ENCODE peak calls at places on chromosomes 1 and 21, in nine cellular contexts. M is IMR-90, S is sigmoid colon, O is left ventricle myocardium inferior, U is uterus, Z is A549, R is tibial artery, P is stomach, H is Peyer's patch. E is an unnamed sample.
A peak's percentile ranks its signal among the peaks of the same experiment; 100 is the strongest.

GRCh38 chr1:116569776-116570357 is 959 bp downstream of the CD58 start:
- DNase-seq in M (no peak), S (peak; percentile 72), O (peak; percentile 47), U (peak; percentile 31), Z (no peak), R (peak; percentile 41), P (peak; percentile 58), H (peak; percentile 55), E (no peak)

GRCh38 chr1:182549346-182549745 is 39.7 kb downstream of the RNASEL start:
- DNase-seq in M (no peak), S (no peak), O (no peak), U (no peak), Z (no peak), R (no peak), P (no peak), H (no peak), E (no peak)

GRCh38 chr21:25176637-25177412 is 430.5 kb downstream of the MRPL39 start:
- DNase-seq in M (peak; percentile 5), S (no peak), O (no peak), U (no peak), Z (no peak), R (no peak), P (no peak), H (no peak), E (peak; percentile 25)

GRCh38 chr1:32886828-32887414 is 630 bp downstream of the HPCA start:
- DNase-seq in M (no peak), S (no peak), O (no peak), U (no peak), Z (no peak), R (no peak), P (no peak), H (no peak), E (no peak)

GRCh38 chr1:48200166-48200900 is 22.2 kb upstream of the SLC5A9 start:
- DNase-seq in M (no peak), S (no peak), O (no peak), U (no peak), Z (no peak), R (no peak), P (no peak), H (no peak), E (no peak)

GRCh38 chr1:57229076-57229475 is 194.8 kb downstream of the DAB1 start:
- DNase-seq in M (no peak), S (no peak), O (no peak), U (no peak), Z (no peak), R (no peak), P (no peak), H (no peak), E (no peak)

GRCh38 chr1:46030876-46031660 is 101.4 kb downstream of the PIK3R3 start:
- DNase-seq in M (no peak), S (no peak), O (no peak), U (no peak), Z (no peak), R (no peak), P (no peak), H (no peak), E (peak; percentile 31)

GRCh38 chr1:41518471-41518870 is 34.0 kb upstream of the EDN2 start:
- DNase-seq in M (no peak), S (no peak), O (no peak), U (no peak), Z (no peak), R (no peak), P (no peak), H (no peak), E (no peak)

GRCh38 chr1:225876900-225877510 is 5.2 kb downstream of the TMEM63A start:
- DNase-seq in M (no peak), S (no peak), O (no peak), U (no peak), Z (no peak), R (no peak), P (no peak), H (no peak), E (no peak)

GRCh38 chr1:166379447-166379846 is 212.6 kb upstream of the FAM78B start:
- DNase-seq in M (no peak), S (no peak), O (peak; percentile 34), U (no peak), Z (no peak), R (no peak), P (no peak), H (no peak), E (no peak)

DNA sequence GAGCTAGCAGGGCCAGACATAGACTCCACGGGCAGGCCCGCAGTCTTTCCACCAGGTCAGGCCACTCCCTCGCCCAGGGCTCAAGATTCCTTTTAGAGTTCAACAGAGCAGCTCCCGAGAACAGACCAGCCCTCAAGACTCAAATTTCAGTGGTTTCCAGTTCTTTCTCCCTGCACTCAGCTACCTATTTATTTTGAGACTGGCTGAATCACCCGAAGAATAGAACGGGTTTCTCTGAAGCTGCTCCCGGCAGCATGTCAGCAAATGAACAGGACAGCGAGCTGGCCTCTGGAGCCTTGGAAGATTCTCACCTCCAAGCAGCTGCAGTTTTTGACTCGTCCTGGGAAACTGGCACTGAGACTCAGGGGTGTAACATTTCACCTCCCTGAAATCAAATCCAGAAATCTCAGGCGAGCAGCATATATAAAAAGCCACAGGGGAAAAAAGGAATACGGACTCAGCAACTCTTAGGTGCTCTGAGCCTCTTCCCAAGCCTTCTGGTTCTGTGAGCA is 177.9 kb downstream of the CLIC6 start:
- DNase-seq in M (peak; percentile 89), S (no peak), O (no peak), U (no peak), Z (peak; percentile 18), R (no peak), P (no peak), H (no peak), E (peak; percentile 71)
- H3K27ac ChIP-seq in M (peak overlapping the region; percentile 57), S (no peak overlapping the region), O (no peak overlapping the region), U (peak overlapping the region; percentile 20), Z (peak overlapping the region; percentile 64), R (peak overlapping the region; percentile 49), P (peak overlapping the region; percentile 67), H (no peak overlapping the region), E (peak overlapping the region; percentile 30)

DNA sequence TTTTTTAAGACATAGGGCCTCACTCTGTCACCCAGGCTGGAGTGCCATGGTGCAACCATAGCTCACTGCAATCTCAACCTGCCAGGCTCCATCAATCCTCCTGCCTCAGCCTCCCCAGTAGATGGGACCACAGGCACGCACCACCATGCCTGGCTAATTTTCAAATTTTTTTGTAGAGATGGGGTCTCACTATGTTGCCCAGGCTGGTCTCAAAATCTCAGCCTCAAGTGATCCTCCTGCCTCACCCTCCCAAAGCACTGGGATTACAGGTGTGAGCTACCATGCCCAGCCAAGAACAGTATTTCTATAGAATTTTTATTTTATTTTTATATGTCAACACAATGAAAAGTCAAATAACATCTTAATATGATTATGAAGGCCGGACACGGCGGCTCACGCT is 10.9 kb downstream of the GNB1 start:
- DNase-seq in M (no peak), S (no peak), O (no peak), U (no peak), Z (no peak), R (no peak), P (no peak), H (no peak), E (no peak)
- H3K4me1 ChIP-seq in M (peaks cover 13% of the 10 kb centered on the region), S (no peaks in the 10 kb centered on the region), O (peaks cover 99% of the 10 kb centered on the region), U (peaks cover 10% of the 10 kb centered on the region), Z (peaks cover 23% of the 10 kb centered on the region), R (no peaks in the 10 kb centered on the region), P (peaks cover 47% of the 10 kb centered on the region), H (peaks cover 8% of the 10 kb centered on the region), E (peaks cover 7% of the 10 kb centered on the region)

DNA sequence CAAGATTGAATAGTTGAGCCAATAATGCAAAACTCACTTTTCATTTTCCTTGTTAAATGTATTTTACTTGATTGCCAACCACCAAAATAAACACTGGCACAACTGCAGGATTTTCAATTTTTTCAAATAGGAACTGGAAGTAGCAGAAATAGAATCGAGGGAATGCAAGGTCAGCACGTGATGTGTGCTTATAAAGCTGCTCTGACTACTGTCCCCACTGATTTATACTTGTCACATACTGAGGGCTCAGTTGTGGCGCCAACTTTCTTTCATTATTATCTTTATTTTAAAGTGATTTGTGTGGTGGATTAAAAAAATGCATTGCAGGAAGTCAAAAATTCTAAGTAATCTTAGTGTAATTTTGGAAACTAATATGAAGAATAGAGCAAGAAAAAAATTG is 404.2 kb upstream of the ADAMTS5 start:
- DNase-seq in M (no peak), S (no peak), O (no peak), U (no peak), Z (no peak), R (no peak), P (no peak), H (no peak), E (no peak)
- H3K27ac ChIP-seq in M (no peak overlapping the region), S (no peak overlapping the region), O (peak overlapping the region; percentile 33), U (no peak overlapping the region), Z (no peak overlapping the region), R (no peak overlapping the region), P (no peak overlapping the region), H (no peak overlapping the region), E (no peak overlapping the region)

GRCh38 chr1:229272164-229273158 is 1.6 kb downstream of the RAB4A start:
- DNase-seq in M (no peak), S (no peak), O (no peak), U (no peak), Z (no peak), R (no peak), P (no peak), H (no peak), E (no peak)
- H3K4me1 ChIP-seq in M (peaks cover 12% of the 10 kb centered on the region), S (no peaks in the 10 kb centered on the region), O (peaks cover 67% of the 10 kb centered on the region), U (peaks cover 4% of the 10 kb centered on the region), Z (peaks cover 33% of the 10 kb centered on the region), R (no peaks in the 10 kb centered on the region), P (peaks cover 42% of the 10 kb centered on the region), H (peaks cover 4% of the 10 kb centered on the region), E (peaks cover 30% of the 10 kb centered on the region)

GRCh38 chr1:10456661-10457060 is 6.8 kb downstream of the CORT start:
- DNase-seq in M (no peak), S (no peak), O (no peak), U (no peak), Z (no peak), R (no peak), P (no peak), H (no peak), E (no peak)

GRCh38 chr1:10459185-10459584 is 9.4 kb downstream of the CORT start:
- DNase-seq in M (peak; percentile 80), S (no peak), O (no peak), U (no peak), Z (peak; percentile 33), R (no peak), P (no peak), H (no peak), E (no peak)

GRCh38 chr1:10456079-10456478 is 6.2 kb downstream of the CORT start:
- DNase-seq in M (no peak), S (no peak), O (no peak), U (no peak), Z (no peak), R (no peak), P (no peak), H (no peak), E (no peak)

DNA sequence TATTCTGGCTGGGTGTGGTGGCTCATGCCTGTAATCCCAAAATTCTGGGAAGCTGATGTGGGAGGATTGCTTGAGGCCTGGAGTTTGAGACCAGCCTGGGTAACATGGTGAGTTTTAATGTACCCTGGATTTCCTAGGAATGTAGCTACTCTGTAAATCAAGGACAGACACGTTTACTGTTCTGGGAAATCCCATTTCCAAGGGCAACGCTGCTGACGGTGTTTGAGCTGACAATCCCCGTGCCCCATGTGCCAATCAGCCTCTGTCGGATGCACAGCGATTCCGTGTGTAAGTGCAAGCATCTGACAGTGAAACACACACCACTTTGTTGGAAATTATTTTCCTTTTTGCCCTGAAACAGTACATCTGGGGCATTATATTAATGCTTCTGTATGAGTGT is 8.1 kb downstream of the CORT start:
- DNase-seq in M (no peak), S (no peak), O (no peak), U (no peak), Z (no peak), R (no peak), P (no peak), H (no peak), E (no peak)
- H3K27ac ChIP-seq in M (no peak overlapping the region), S (no peak overlapping the region), O (peak overlapping the region; percentile 5), U (peak overlapping the region; percentile 7), Z (no peak overlapping the region), R (no peak overlapping the region), P (no peak overlapping the region), H (no peak overlapping the region), E (no peak overlapping the region)

GRCh38 chr1:206508956-206509355 is 1.6 kb downstream of the RASSF5 start:
- DNase-seq in M (peak; percentile 72), S (no peak), O (no peak), U (no peak), Z (no peak), R (no peak), P (peak; percentile 48), H (no peak), E (peak; percentile 57)
- H3K4me1 ChIP-seq in M (peaks cover 23% of the 10 kb centered on the region), S (no peaks in the 10 kb centered on the region), O (peaks cover 54% of the 10 kb centered on the region), U (peaks cover 4% of the 10 kb centered on the region), Z (peaks cover 19% of the 10 kb centered on the region), R (no peaks in the 10 kb centered on the region), P (peaks cover 73% of the 10 kb centered on the region), H (no peaks in the 10 kb centered on the region), E (peaks cover 67% of the 10 kb centered on the region)